ENCODE peak calls at places on chromosomes 7 and 10, in six cellular contexts. A, Y, H, W, D and F are unnamed samples.
A peak's percentile ranks its signal among the peaks of the same experiment; 100 is the strongest.

GRCh38 chr10:42850931-42851330 is 68.3 kb downstream of the BMS1 start:
- DNase-seq in W (no peak), A (no peak), H (no peak), D (no peak), Y (no peak), F (no peak)

GRCh38 chr10:124625831-124626238 is 118.3 kb downstream of the FAM53B start:
- DNase-seq in Y (no peak), A (no peak), W (no peak), D (no peak), H (no peak), F (no peak)

GRCh38 chr10:31836569-31837406 is 91.8 kb downstream of the ARHGAP12 start:
- DNase-seq in Y (peak; percentile 68), W (peak; percentile 36), H (peak; percentile 22), A (no peak), D (peak; percentile 44), F (peak; percentile 34)

GRCh38 chr7:44665531-44666213 is 59.2 kb downstream of the OGDH start:
- DNase-seq in W (no peak), A (no peak), H (no peak), Y (no peak), D (no peak), F (no peak)

GRCh38 chr10:77925410-77925794 is 1.2 kb downstream of the DLG5 start:
- DNase-seq in A (no peak), H (no peak), D (peak; percentile 17), W (no peak), Y (peak; percentile 40), F (no peak)

GRCh38 chr7:26328498-26329390 is 37.1 kb downstream of the SNX10 start:
- DNase-seq in H (no peak), Y (no peak), W (no peak), D (no peak), A (no peak), F (peak; percentile 42)

GRCh38 chr10:3094565-3095168 is 27.3 kb downstream of the PFKP start:
- DNase-seq in H (no peak), D (no peak), A (no peak), W (peak; percentile 16), Y (no peak), F (no peak)

GRCh38 chr10:3398825-3399646 is 226.5 kb upstream of the PITRM1 start:
- DNase-seq in D (peak; percentile 48), W (peak; percentile 84), H (no peak), A (no peak), Y (no peak), F (no peak)

GRCh38 chr7:55565693-55566092 is 6.6 kb downstream of the VOPP1 start:
- DNase-seq in A (no peak), Y (no peak), H (peak; percentile 48), W (peak; percentile 66), D (no peak), F (no peak)

GRCh38 chr7:147971606-147972005 is 619.0 kb upstream of the C7orf33 start:
- DNase-seq in W (no peak), A (no peak), Y (no peak), H (no peak), D (no peak), F (no peak)

GRCh38 chr10:117432866-117433265 is 57.6 kb upstream of the PDZD8 start:
- DNase-seq in A (no peak), H (no peak), W (no peak), D (no peak), Y (no peak), F (no peak)

GRCh38 chr7:100167912-100168323 is 499 bp downstream of the GAL3ST4 start:
- DNase-seq in H (no peak), W (no peak), Y (no peak), D (no peak), A (no peak), F (peak; percentile 23)

GRCh38 chr10:13892871-13893270 is 306.1 kb downstream of the PRPF18 start:
- DNase-seq in H (no peak), Y (no peak), D (no peak), A (no peak), W (no peak), F (no peak)

GRCh38 chr10:61901829-61902447 is 439 bp downstream of the ARID5B start:
- DNase-seq in H (no peak), Y (peak; percentile 31), W (no peak), D (no peak), A (no peak), F (no peak)

GRCh38 chr10:78578929-78579328 is 489.8 kb upstream of the ZMIZ1 start:
- DNase-seq in Y (no peak), D (no peak), W (no peak), H (no peak), A (peak; percentile 21), F (peak; percentile 53)

GRCh38 chr7:110372685-110373084 is 718.2 kb upstream of the LRRN3 start:
- DNase-seq in D (no peak), A (no peak), W (no peak), Y (no peak), H (no peak), F (no peak)

GRCh38 chr10:43377393-43377883 is 6.0 kb downstream of the FXYD4 start:
- DNase-seq in D (no peak), H (peak; percentile 55), W (peak; percentile 67), A (no peak), Y (no peak), F (no peak)

GRCh38 chr10:33547976-33548375 is 213.5 kb upstream of the NRP1 start:
- DNase-seq in Y (no peak), W (no peak), H (no peak), A (no peak), D (no peak), F (no peak)

GRCh38 chr10:70912556-70912955 is 24.2 kb upstream of the PCBD1 start:
- DNase-seq in A (no peak), Y (no peak), D (no peak), W (no peak), H (no peak), F (no peak)

GRCh38 chr10:24703700-24704099 is 20.0 kb downstream of the ARHGAP21 start:
- DNase-seq in D (no peak), W (no peak), A (no peak), Y (no peak), H (no peak), F (no peak)

GRCh38 chr10:75764974-75765551 is 333.6 kb downstream of the LRMDA start:
- DNase-seq in W (peak; percentile 43), A (no peak), Y (no peak), H (no peak), D (no peak), F (no peak)

GRCh38 chr7:116571037-116571436 is 46.2 kb downstream of the CAV1 start:
- DNase-seq in H (no peak), W (no peak), D (peak; percentile 92), Y (peak; percentile 40), A (no peak), F (no peak)

GRCh38 chr10:6140141-6140841 is 51.5 kb downstream of the RBM17 start:
- DNase-seq in A (no peak), D (no peak), W (no peak), Y (no peak), H (no peak), F (peak; percentile 59)

GRCh38 chr7:636396-636795 is 90.1 kb upstream of the DNAAF5 start:
- DNase-seq in A (no peak), Y (peak; percentile 85), D (no peak), W (peak; percentile 12), H (peak; percentile 65), F (peak; percentile 83)

GRCh38 chr7:158829021-158829341 is 328 bp downstream of the ESYT2 start:
- DNase-seq in D (peak; percentile 70), A (no peak), H (no peak), W (peak; percentile 20), Y (peak; percentile 86), F (peak; percentile 91)

GRCh38 chr7:130145424-130146106 is 59.6 kb downstream of the TMEM209 start:
- DNase-seq in H (no peak), A (no peak), Y (no peak), W (no peak), D (no peak), F (no peak)

GRCh38 chr7:50914460-50914859 is 131.8 kb upstream of the GRB10 start:
- DNase-seq in Y (peak; percentile 40), H (no peak), A (no peak), D (no peak), W (peak; percentile 6), F (no peak)

GRCh38 chr7:5218564-5219360 is 28.7 kb downstream of the WIPI2 start:
- DNase-seq in D (peak; percentile 59), H (no peak), W (no peak), Y (no peak), A (peak; percentile 97), F (peak; percentile 94)

GRCh38 chr7:135853499-135853898 is 104.9 kb upstream of the FAM180A start:
- DNase-seq in A (no peak), H (no peak), D (no peak), W (no peak), Y (peak; percentile 37), F (no peak)

GRCh38 chr10:13801907-13802288 is 215.1 kb downstream of the PRPF18 start:
- DNase-seq in W (no peak), Y (no peak), A (no peak), D (no peak), H (no peak), F (no peak)

GRCh38 chr10:77163670-77164348 is 473.8 kb downstream of the KCNMA1 start:
- DNase-seq in D (peak; percentile 88), A (no peak), W (peak; percentile 24), H (peak; percentile 43), Y (peak; percentile 95), F (peak; percentile 38)

GRCh38 chr7:26097837-26098668 is 53.9 kb upstream of the NFE2L3 start:
- DNase-seq in H (no peak), Y (peak; percentile 12), W (no peak), A (no peak), D (no peak), F (no peak)

GRCh38 chr7:101128040-101128834 is 1.3 kb downstream of the SERPINE1 start:
- DNase-seq in A (no peak), W (no peak), H (no peak), Y (no peak), D (peak; percentile 36), F (no peak)

GRCh38 chr7:151658778-151659177 is 139.1 kb upstream of the RHEB start:
- DNase-seq in A (no peak), H (no peak), Y (no peak), D (no peak), W (no peak), F (no peak)
- TF ChIP-seq MAX in A (no peak), H (no peak), Y (no peak), D (no peak), W (no peak), F (no peak)

GRCh38 chr7:20721086-20721485 is 65.6 kb downstream of the SP8 start:
- DNase-seq in D (no peak), W (no peak), H (no peak), A (no peak), Y (no peak), F (no peak)
- TF ChIP-seq MAX in D (no peak), W (no peak), H (no peak), A (no peak), Y (no peak), F (no peak)

DNA sequence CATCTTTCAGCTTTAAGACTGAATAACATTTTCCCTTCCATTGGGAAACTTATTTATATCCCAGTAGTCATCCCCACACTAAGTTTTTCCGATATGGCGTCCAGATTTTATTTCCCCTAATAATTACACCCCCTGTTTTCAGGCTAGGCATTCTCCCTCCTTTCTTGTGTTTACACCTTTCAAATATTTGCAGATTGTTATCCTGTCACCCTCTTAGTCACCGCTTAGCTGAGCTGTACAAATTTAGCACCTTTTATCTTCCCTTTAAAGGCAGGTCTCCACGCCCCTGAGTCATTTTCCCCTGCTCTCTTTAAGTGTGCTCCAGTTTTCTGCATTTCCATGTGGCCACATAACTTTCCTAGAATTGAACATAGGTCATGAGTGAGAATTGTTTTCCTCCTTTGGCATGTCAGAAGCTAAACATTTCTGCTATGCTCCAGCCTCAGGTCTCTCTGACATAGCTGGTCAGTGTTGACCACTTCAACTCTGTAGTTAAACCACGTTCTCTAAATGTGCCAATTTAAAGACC is 47.4 kb downstream of the LRRC4 start:
- DNase-seq in H (no peak), W (peak; percentile 14), A (no peak), D (peak; percentile 45), Y (no peak), F (no peak)
- TF ChIP-seq MAX in H (no peak), W (no peak), A (no peak), D (no peak), Y (no peak), F (no peak)

GRCh38 chr10:127046975-127047877 is 142.0 kb downstream of the DOCK1 start:
- DNase-seq in Y (no peak), D (no peak), H (no peak), A (no peak), W (no peak), F (no peak)
- TF ChIP-seq MAX in Y (no peak), D (no peak), H (no peak), A (no peak), W (no peak), F (no peak)